ENCODE peak calls at places on chromosomes 4 and X, in eight cellular contexts. One of them, this sample, is unnamed.

GRCh38 chr4:53123819-53124218 is 242.0 kb downstream of the SCFD2 start:
- DNase-seq in NCI-H1092: no peak
- DNase-seq in iPS-NIHi11: no peak
- DNase-seq in hippocampal formation: no peak
- DNase-seq in uterus: no peak
- DNase-seq in stromal cell of bone marrow: no peak
- DNase-seq in ACHN: no peak
- DNase-seq in HS-5: no peak
- DNase-seq in this sample: no peak

GRCh38 chrX:13690836-13691235 is 1.9 kb downstream of the RAB9A start:
- DNase-seq in hippocampal formation: no peak
- DNase-seq in NCI-H1092: no peak
- DNase-seq in uterus: no peak
- DNase-seq in ACHN: no peak
- DNase-seq in iPS-NIHi11: no peak
- DNase-seq in stromal cell of bone marrow: no peak
- DNase-seq in HS-5: no peak
- DNase-seq in this sample: no peak

GRCh38 chr4:38237139-38237538 is 276.9 kb downstream of the PTTG2 start:
- DNase-seq in ACHN: no peak
- DNase-seq in uterus: no peak
- DNase-seq in HS-5: peak; percentile 87
- DNase-seq in iPS-NIHi11: no peak
- DNase-seq in stromal cell of bone marrow: peak; percentile 22
- DNase-seq in hippocampal formation: no peak
- DNase-seq in NCI-H1092: no peak
- DNase-seq in this sample: peak; percentile 54

GRCh38 chrX:136797787-136798186 is 17.1 kb upstream of the ARHGEF6 start:
- DNase-seq in NCI-H1092: no peak
- DNase-seq in uterus: no peak
- DNase-seq in iPS-NIHi11: no peak
- DNase-seq in ACHN: no peak
- DNase-seq in hippocampal formation: no peak
- DNase-seq in HS-5: no peak
- DNase-seq in stromal cell of bone marrow: no peak
- DNase-seq in this sample: no peak

GRCh38 chr4:46274717-46275116 is 115.2 kb downstream of the GABRA2 start:
- DNase-seq in iPS-NIHi11: no peak
- DNase-seq in ACHN: peak; percentile 7
- DNase-seq in stromal cell of bone marrow: no peak
- DNase-seq in HS-5: no peak
- DNase-seq in hippocampal formation: no peak
- DNase-seq in NCI-H1092: no peak
- DNase-seq in uterus: no peak
- DNase-seq in this sample: no peak

GRCh38 chr4:13173974-13174373 is 310.2 kb downstream of the RAB28 start:
- DNase-seq in ACHN: no peak
- DNase-seq in NCI-H1092: no peak
- DNase-seq in HS-5: no peak
- DNase-seq in uterus: peak; percentile 80
- DNase-seq in stromal cell of bone marrow: peak; percentile 88
- DNase-seq in hippocampal formation: no peak
- DNase-seq in iPS-NIHi11: no peak
- DNase-seq in this sample: no peak

GRCh38 chr4:65416875-65417274 is 253.4 kb downstream of the EPHA5 start:
- DNase-seq in iPS-NIHi11: peak; percentile 35
- DNase-seq in uterus: no peak
- DNase-seq in ACHN: no peak
- DNase-seq in stromal cell of bone marrow: no peak
- DNase-seq in NCI-H1092: peak; percentile 96
- DNase-seq in hippocampal formation: no peak
- DNase-seq in HS-5: peak; percentile 2
- DNase-seq in this sample: no peak

GRCh38 chrX:39974228-39974627 is 123.5 kb downstream of the BCOR start:
- DNase-seq in stromal cell of bone marrow: no peak
- DNase-seq in HS-5: no peak
- DNase-seq in iPS-NIHi11: no peak
- DNase-seq in NCI-H1092: no peak
- DNase-seq in ACHN: no peak
- DNase-seq in uterus: no peak
- DNase-seq in hippocampal formation: no peak
- DNase-seq in this sample: no peak

GRCh38 chr4:149999485-150000074 is 78.7 kb upstream of the DCLK2 start:
- DNase-seq in uterus: peak; percentile 16
- DNase-seq in HS-5: no peak
- DNase-seq in ACHN: peak; percentile 58
- DNase-seq in hippocampal formation: peak; percentile 80
- DNase-seq in iPS-NIHi11: peak; percentile 68
- DNase-seq in NCI-H1092: peak; percentile 15
- DNase-seq in stromal cell of bone marrow: peak; percentile 58
- DNase-seq in this sample: no peak

GRCh38 chr4:8128096-8128856 is 30.3 kb downstream of the ABLIM2 start:
- DNase-seq in HS-5: no peak
- DNase-seq in ACHN: no peak
- DNase-seq in stromal cell of bone marrow: no peak
- DNase-seq in uterus: no peak
- DNase-seq in hippocampal formation: no peak
- DNase-seq in iPS-NIHi11: peak; percentile 65
- DNase-seq in NCI-H1092: no peak
- DNase-seq in this sample: no peak

GRCh38 chr4:1987296-1987695 is 21.5 kb downstream of the NELFA start:
- DNase-seq in ACHN: no peak
- DNase-seq in NCI-H1092: no peak
- DNase-seq in iPS-NIHi11: no peak
- DNase-seq in stromal cell of bone marrow: no peak
- DNase-seq in HS-5: no peak
- DNase-seq in uterus: no peak
- DNase-seq in hippocampal formation: no peak
- DNase-seq in this sample: no peak

GRCh38 chrX:12567857-12568256 is 223.4 kb upstream of the PRPS2 start:
- DNase-seq in ACHN: no peak
- DNase-seq in iPS-NIHi11: no peak
- DNase-seq in HS-5: no peak
- DNase-seq in uterus: no peak
- DNase-seq in hippocampal formation: peak; percentile 1
- DNase-seq in NCI-H1092: no peak
- DNase-seq in stromal cell of bone marrow: peak; percentile 6
- DNase-seq in this sample: no peak

GRCh38 chr4:110798682-110799081 is 175.8 kb upstream of the PITX2 start:
- DNase-seq in HS-5: no peak
- DNase-seq in NCI-H1092: no peak
- DNase-seq in iPS-NIHi11: no peak
- DNase-seq in stromal cell of bone marrow: no peak
- DNase-seq in uterus: no peak
- DNase-seq in hippocampal formation: no peak
- DNase-seq in ACHN: no peak
- DNase-seq in this sample: no peak

GRCh38 chrX:39971760-39972159 is 126.0 kb downstream of the BCOR start:
- DNase-seq in hippocampal formation: no peak
- DNase-seq in iPS-NIHi11: no peak
- DNase-seq in ACHN: no peak
- DNase-seq in stromal cell of bone marrow: no peak
- DNase-seq in NCI-H1092: no peak
- DNase-seq in HS-5: no peak
- DNase-seq in uterus: no peak
- DNase-seq in this sample: no peak

GRCh38 chrX:6095469-6095868 is 133.2 kb downstream of the NLGN4X start:
- DNase-seq in hippocampal formation: no peak
- DNase-seq in NCI-H1092: no peak
- DNase-seq in ACHN: no peak
- DNase-seq in stromal cell of bone marrow: no peak
- DNase-seq in iPS-NIHi11: peak; percentile 13
- DNase-seq in uterus: no peak
- DNase-seq in HS-5: no peak
- DNase-seq in this sample: no peak

GRCh38 chr4:139603576-139604387 is 47.8 kb upstream of the SETD7 start:
- DNase-seq in HS-5: no peak
- DNase-seq in hippocampal formation: peak; percentile 57
- DNase-seq in stromal cell of bone marrow: no peak
- DNase-seq in ACHN: peak; percentile 65
- DNase-seq in iPS-NIHi11: peak; percentile 55
- DNase-seq in uterus: no peak
- DNase-seq in NCI-H1092: peak; percentile 70
- DNase-seq in this sample: no peak

GRCh38 chr4:103718993-103719319 is 829 bp downstream of the TACR3 start:
- DNase-seq in ACHN: no peak
- DNase-seq in NCI-H1092: no peak
- DNase-seq in hippocampal formation: no peak
- DNase-seq in iPS-NIHi11: peak; percentile 49
- DNase-seq in HS-5: no peak
- DNase-seq in uterus: no peak
- DNase-seq in stromal cell of bone marrow: no peak
- DNase-seq in this sample: no peak

GRCh38 chr4:1521821-1522361 is 115.6 kb upstream of the NKX1-1 start:
- DNase-seq in HS-5: no peak
- DNase-seq in stromal cell of bone marrow: no peak
- DNase-seq in ACHN: no peak
- DNase-seq in iPS-NIHi11: no peak
- DNase-seq in NCI-H1092: no peak
- DNase-seq in hippocampal formation: no peak
- DNase-seq in uterus: no peak
- DNase-seq in this sample: no peak

GRCh38 chr4:173217727-173218126 is 49.1 kb downstream of the GALNT7 start:
- DNase-seq in iPS-NIHi11: no peak
- DNase-seq in stromal cell of bone marrow: no peak
- DNase-seq in HS-5: no peak
- DNase-seq in NCI-H1092: no peak
- DNase-seq in ACHN: peak; percentile 26
- DNase-seq in hippocampal formation: peak; percentile 15
- DNase-seq in uterus: no peak
- DNase-seq in this sample: no peak

GRCh38 chr4:88204882-88205281 is 46.4 kb upstream of the ABCG2 start:
- DNase-seq in ACHN: no peak
- DNase-seq in HS-5: no peak
- DNase-seq in hippocampal formation: no peak
- DNase-seq in iPS-NIHi11: no peak
- DNase-seq in uterus: no peak
- DNase-seq in NCI-H1092: no peak
- DNase-seq in stromal cell of bone marrow: no peak
- DNase-seq in this sample: no peak

GRCh38 chrX:24110049-24110448 is 39.5 kb upstream of the ZFX start:
- DNase-seq in iPS-NIHi11: no peak
- DNase-seq in uterus: no peak
- DNase-seq in stromal cell of bone marrow: no peak
- DNase-seq in ACHN: no peak
- DNase-seq in hippocampal formation: no peak
- DNase-seq in NCI-H1092: no peak
- DNase-seq in HS-5: no peak
- DNase-seq in this sample: no peak

GRCh38 chrX:27163236-27163635 is 299.9 kb downstream of the PPP4R3C start:
- DNase-seq in stromal cell of bone marrow: no peak
- DNase-seq in hippocampal formation: no peak
- DNase-seq in HS-5: no peak
- DNase-seq in ACHN: no peak
- DNase-seq in uterus: no peak
- DNase-seq in iPS-NIHi11: no peak
- DNase-seq in NCI-H1092: no peak
- DNase-seq in this sample: no peak

GRCh38 chrX:355329-356050 is 31.2 kb downstream of the PPP2R3B start:
- DNase-seq in HS-5: no peak
- DNase-seq in ACHN: no peak
- DNase-seq in stromal cell of bone marrow: no peak
- DNase-seq in hippocampal formation: no peak
- DNase-seq in NCI-H1092: no peak
- DNase-seq in iPS-NIHi11: no peak
- DNase-seq in uterus: no peak
- DNase-seq in this sample: no peak